ENCODE peak calls at places on chromosomes 7 and 10, in seven cellular contexts. G, Y, M, A, V, W and O are unnamed samples.

GRCh38 chr10:86286591-86287421 is 79.8 kb downstream of the GRID1 start:
- DNase-seq in G (peak), Y (no peak), M (no peak), A (no peak), V (no peak), W (no peak), O (no peak)

GRCh38 chr10:34228066-34228465 is 587.0 kb downstream of the PARD3 start:
- DNase-seq in G (no peak), Y (no peak), M (no peak), A (no peak), V (no peak), W (no peak), O (no peak)

GRCh38 chr7:96219382-96220130 is 102.3 kb downstream of the SLC25A13 start:
- DNase-seq in G (peak), Y (no peak), M (no peak), A (no peak), V (no peak), W (no peak), O (no peak)

GRCh38 chr7:84497873-84498272 is 303.3 kb upstream of the SEMA3A start:
- DNase-seq in G (no peak), Y (no peak), M (no peak), A (no peak), V (no peak), W (no peak), O (no peak)

GRCh38 chr7:148327379-148327778 is 263.2 kb upstream of the C7orf33 start:
- DNase-seq in G (no peak), Y (no peak), M (no peak), A (no peak), V (peak), W (no peak), O (no peak)

GRCh38 chr10:75585294-75585693 is 153.9 kb downstream of the LRMDA start:
- DNase-seq in G (no peak), Y (no peak), M (no peak), A (no peak), V (no peak), W (no peak), O (no peak)

GRCh38 chr10:70476249-70477035 is 2.1 kb upstream of the PALD1 start:
- DNase-seq in G (no peak), Y (no peak), M (no peak), A (no peak), V (no peak), W (no peak), O (no peak)

GRCh38 chr7:37371755-37372154 is 76.9 kb downstream of the ELMO1 start:
- DNase-seq in G (no peak), Y (no peak), M (no peak), A (no peak), V (no peak), W (no peak), O (no peak)

GRCh38 chr7:84271550-84271949 is 77.0 kb upstream of the SEMA3A start:
- DNase-seq in G (no peak), Y (no peak), M (no peak), A (no peak), V (no peak), W (no peak), O (no peak)

GRCh38 chr7:77693830-77694583 is 2.3 kb upstream of the RSBN1L start:
- DNase-seq in G (no peak), Y (no peak), M (no peak), A (no peak), V (no peak), W (no peak), O (no peak)

GRCh38 chr7:29375641-29376562 is 181.3 kb downstream of the CHN2 start:
- DNase-seq in G (no peak), Y (no peak), M (no peak), A (no peak), V (peak), W (no peak), O (no peak)

GRCh38 chr7:128923411-128923800 is 12.9 kb upstream of the KCP start:
- DNase-seq in G (no peak), Y (no peak), M (no peak), A (no peak), V (no peak), W (no peak), O (no peak)

GRCh38 chr7:99141334-99141733 is 2.6 kb downstream of the SMURF1 start:
- DNase-seq in G (no peak), Y (no peak), M (no peak), A (no peak), V (no peak), W (no peak), O (no peak)

GRCh38 chr7:153017197-153017596 is 257.6 kb downstream of the ACTR3B start:
- DNase-seq in G (no peak), Y (no peak), M (no peak), A (no peak), V (no peak), W (no peak), O (no peak)

GRCh38 chr10:130403153-130403890 is 267.1 kb downstream of the GLRX3 start:
- DNase-seq in G (peak), Y (no peak), M (no peak), A (no peak), V (no peak), W (no peak), O (no peak)

GRCh38 chr10:27413387-27413786 is 90.7 kb upstream of the RAB18 start:
- DNase-seq in G (no peak), Y (no peak), M (no peak), A (no peak), V (no peak), W (no peak), O (no peak)

GRCh38 chr10:47042815-47043750 is 131.9 kb downstream of the PTPN20 start:
- DNase-seq in G (no peak), Y (no peak), M (no peak), A (no peak), V (no peak), W (no peak), O (no peak)

GRCh38 chr7:50739744-50740455 is 42.8 kb downstream of the GRB10 start:
- DNase-seq in G (no peak), Y (no peak), M (no peak), A (no peak), V (no peak), W (no peak), O (no peak)

GRCh38 chr7:22346383-22347107 is 10.4 kb downstream of the RAPGEF5 start:
- DNase-seq in G (no peak), Y (no peak), M (no peak), A (no peak), V (peak), W (no peak), O (no peak)

GRCh38 chr7:77565917-77566316 is 28.8 kb downstream of the PTPN12 start:
- DNase-seq in G (no peak), Y (no peak), M (no peak), A (no peak), V (no peak), W (no peak), O (no peak)

GRCh38 chr7:96422388-96422787 is 100.5 kb upstream of the SLC25A13 start:
- DNase-seq in G (no peak), Y (no peak), M (no peak), A (no peak), V (no peak), W (no peak), O (no peak)

GRCh38 chr10:1011696-1012095 is 14.0 kb downstream of the IDI2 start:
- DNase-seq in G (no peak), Y (no peak), M (no peak), A (no peak), V (no peak), W (no peak), O (no peak)

GRCh38 chr10:34112431-34112830 is 702.7 kb downstream of the PARD3 start:
- DNase-seq in G (no peak), Y (no peak), M (no peak), A (no peak), V (no peak), W (no peak), O (no peak)

GRCh38 chr10:112536663-112537062 is 89.6 kb downstream of the VTI1A start:
- DNase-seq in G (no peak), Y (no peak), M (no peak), A (no peak), V (no peak), W (no peak), O (no peak)

GRCh38 chr10:97080051-97080776 is 105.5 kb downstream of the SLIT1 start:
- DNase-seq in G (no peak), Y (no peak), M (no peak), A (no peak), V (no peak), W (no peak), O (no peak)

GRCh38 chr10:75716506-75716905 is 285.1 kb downstream of the LRMDA start:
- DNase-seq in G (no peak), Y (no peak), M (no peak), A (no peak), V (no peak), W (no peak), O (no peak)

GRCh38 chr7:135976312-135977019 is 693 bp downstream of the MTPN start:
- DNase-seq in G (peak), Y (peak), M (no peak), A (peak), V (peak), W (no peak), O (peak)

GRCh38 chr7:30222519-30223213 is 61.7 kb upstream of the ZNRF2 start:
- DNase-seq in G (no peak), Y (no peak), M (no peak), A (no peak), V (no peak), W (no peak), O (no peak)

GRCh38 chr10:132676193-132676891 is 109.6 kb downstream of the NKX6-2 start:
- DNase-seq in G (no peak), Y (no peak), M (no peak), A (no peak), V (peak), W (no peak), O (no peak)

GRCh38 chr7:56079450-56080185 is 13.1 kb downstream of the PHKG1 start:
- DNase-seq in G (peak), Y (no peak), M (no peak), A (no peak), V (peak), W (no peak), O (no peak)

GRCh38 chr7:40646717-40647116 is 511.9 kb downstream of the SUGCT start:
- DNase-seq in G (no peak), Y (no peak), M (no peak), A (no peak), V (no peak), W (no peak), O (no peak)

GRCh38 chr7:89029864-89030263 is 234.3 kb upstream of the TEX47 start:
- DNase-seq in G (no peak), Y (no peak), M (no peak), A (no peak), V (no peak), W (no peak), O (no peak)

GRCh38 chr10:25405871-25406270 is 231.1 kb downstream of the GPR158 start:
- DNase-seq in G (no peak), Y (no peak), M (no peak), A (no peak), V (no peak), W (no peak), O (no peak)

GRCh38 chr7:108253275-108254044 is 123.3 kb upstream of the LAMB4 start:
- DNase-seq in G (no peak), Y (no peak), M (no peak), A (no peak), V (no peak), W (no peak), O (no peak)

GRCh38 chr7:157574120-157574519 is 237.3 kb downstream of the DNAJB6 start:
- DNase-seq in G (no peak), Y (no peak), M (no peak), A (no peak), V (no peak), W (no peak), O (no peak)

GRCh38 chr10:30804478-30805055 is 175.0 kb upstream of the LYZL2 start:
- DNase-seq in G (no peak), Y (no peak), M (no peak), A (no peak), V (no peak), W (no peak), O (no peak)

GRCh38 chr10:48523212-48523819 is 81.6 kb downstream of the ARHGAP22 start:
- DNase-seq in G (peak), Y (no peak), M (no peak), A (peak), V (no peak), W (no peak), O (no peak)

GRCh38 chr7:151309306-151309705 is 32.3 kb upstream of the NUB1 start:
- DNase-seq in G (no peak), Y (no peak), M (no peak), A (no peak), V (no peak), W (no peak), O (no peak)

GRCh38 chr7:1993776-1994740 is 238.7 kb downstream of the MAD1L1 start:
- DNase-seq in G (no peak), Y (no peak), M (no peak), A (no peak), V (no peak), W (no peak), O (no peak)

DNA sequence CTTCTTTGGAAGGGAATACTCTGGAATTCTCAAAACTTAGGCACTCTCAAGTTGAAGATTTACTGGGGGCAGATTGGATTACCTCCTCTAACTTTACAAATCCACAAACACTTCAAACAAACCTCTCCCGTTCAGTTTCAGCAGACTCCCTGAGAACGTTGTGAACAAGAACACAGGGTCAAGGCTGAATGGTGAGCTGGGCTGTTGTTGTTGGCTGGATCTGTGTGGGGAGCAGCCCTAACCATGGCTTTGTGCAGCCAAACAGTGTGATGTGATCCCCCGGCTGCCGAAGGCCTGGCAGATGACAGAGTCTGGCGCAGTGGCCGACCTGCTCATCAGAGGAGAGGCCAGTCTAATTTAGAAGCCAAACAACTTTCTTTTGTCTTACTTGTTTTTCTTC is 93.1 kb downstream of the BMPER start:
- DNase-seq in G (no peak), Y (no peak), M (no peak), A (no peak), V (peak), W (no peak), O (no peak)
- TF ChIP-seq POLR2AphosphoS5 in G (no peak), Y (no peak), M (no peak), A (no peak), V (no peak), W (no peak), O (no peak)

GRCh38 chr7:7256731-7257274 is 74.5 kb downstream of the C1GALT1 start:
- DNase-seq in G (peak), Y (no peak), M (no peak), A (no peak), V (no peak), W (no peak), O (no peak)

GRCh38 chr7:7254908-7255307 is 72.6 kb downstream of the C1GALT1 start:
- DNase-seq in G (no peak), Y (no peak), M (no peak), A (no peak), V (peak), W (no peak), O (no peak)

GRCh38 chr7:7261863-7262262 is 79.5 kb downstream of the C1GALT1 start:
- DNase-seq in G (no peak), Y (no peak), M (no peak), A (no peak), V (no peak), W (no peak), O (no peak)

GRCh38 chr7:7254319-7254718 is 72.0 kb downstream of the C1GALT1 start:
- DNase-seq in G (no peak), Y (no peak), M (no peak), A (no peak), V (no peak), W (no peak), O (no peak)

DNA sequence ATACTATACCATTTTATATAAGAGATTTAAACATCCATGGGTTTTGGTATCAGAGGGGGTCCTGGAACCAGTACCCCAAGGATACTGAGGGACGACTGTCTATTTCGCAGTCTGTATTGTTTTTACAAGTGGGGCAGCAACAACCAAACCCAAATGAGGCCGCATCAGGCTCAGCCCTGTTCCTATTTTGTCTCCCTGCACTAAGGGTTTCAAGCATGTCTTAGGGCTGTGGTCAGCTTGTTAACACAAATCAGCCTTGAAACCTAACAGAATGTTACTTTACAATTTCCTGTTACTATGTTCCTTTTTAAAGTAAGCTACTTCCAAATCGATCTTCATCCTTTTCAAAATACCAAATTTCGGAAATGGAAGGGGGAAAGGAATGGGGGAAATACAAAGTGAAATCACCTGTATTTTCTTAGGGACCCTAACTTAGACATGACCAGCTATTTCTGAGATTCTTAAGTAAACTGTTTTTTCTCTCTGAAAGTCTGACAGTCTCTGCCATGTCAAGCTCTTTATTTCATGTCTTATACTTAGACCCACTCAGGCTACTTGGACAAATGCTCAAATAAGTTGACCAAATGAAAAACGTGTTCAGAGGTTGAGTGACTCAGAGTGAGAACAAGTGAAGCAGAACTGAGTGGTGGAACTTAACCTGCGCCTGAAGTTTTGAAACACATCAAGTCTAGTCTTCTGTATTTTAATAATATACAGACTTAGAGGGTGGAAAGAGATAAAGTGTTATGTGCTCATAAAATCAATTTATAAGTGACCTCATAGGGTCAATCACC is 75.8 kb downstream of the C1GALT1 start:
- DNase-seq in G (no peak), Y (no peak), M (peak), A (no peak), V (no peak), W (peak), O (peak)
- TF ChIP-seq TAF1 in G (no peak), Y (no peak), M (no peak), A (no peak), V (no peak), W (no peak), O (no peak)

DNA sequence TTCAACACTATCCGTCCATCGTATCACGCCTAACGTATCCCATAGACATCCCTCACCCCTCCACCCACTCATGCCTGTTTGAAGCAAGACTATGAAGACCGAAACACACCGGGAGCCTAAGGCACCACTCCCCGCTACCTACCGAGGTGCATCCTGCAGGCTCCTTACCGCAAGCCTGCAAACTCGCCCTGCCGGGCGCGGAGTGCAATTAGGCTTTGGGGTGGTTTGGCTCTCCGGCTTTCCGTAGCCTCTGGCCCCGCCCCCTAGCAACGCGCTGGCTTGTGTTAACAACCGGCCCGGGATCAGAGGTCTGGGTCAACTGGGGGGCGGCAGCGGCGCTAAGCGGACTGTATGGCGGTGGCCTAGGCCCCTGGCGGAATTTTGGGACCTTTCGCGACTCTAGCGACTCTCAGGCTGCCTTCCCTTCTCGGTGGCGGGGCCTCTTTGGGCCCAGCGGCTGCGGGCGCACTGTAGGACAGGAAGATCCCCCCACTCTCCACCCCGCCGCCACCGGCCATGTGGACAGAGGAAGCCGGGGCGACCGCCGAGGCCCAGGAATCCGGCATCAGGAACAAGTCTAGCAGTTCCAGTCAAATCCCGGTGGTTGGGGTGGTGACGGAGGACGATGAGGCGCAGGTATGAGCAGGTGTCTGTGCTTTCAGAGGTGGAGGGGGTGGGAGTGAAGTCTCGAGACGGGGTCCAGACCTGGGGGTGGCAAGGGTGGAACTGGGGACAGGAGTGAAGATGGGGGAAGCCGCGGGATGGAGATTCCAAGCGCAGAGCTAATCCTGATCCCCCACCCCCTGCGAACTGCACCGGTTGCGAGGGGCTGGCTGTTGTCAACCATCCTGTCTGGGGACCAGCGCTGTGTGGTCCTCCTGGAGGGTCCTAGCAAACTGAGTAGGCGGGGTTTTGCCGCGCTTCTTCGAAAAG is at the start of gene CFAP69:
- DNase-seq in G (peak), Y (peak), M (peak), A (peak), V (peak), W (peak), O (peak)
- TF ChIP-seq POLR2AphosphoS5 in G (peak), Y (no peak), M (no peak), A (peak), V (peak), W (no peak), O (no peak)

GRCh38 chr10:115975506-115975905 is 297.5 kb downstream of the GFRA1 start:
- DNase-seq in G (no peak), Y (no peak), M (no peak), A (no peak), V (no peak), W (no peak), O (no peak)
- TF ChIP-seq TAF1 in G (no peak), Y (no peak), M (no peak), A (no peak), V (no peak), W (no peak), O (no peak)

GRCh38 chr10:58952747-58953466 is 223.5 kb upstream of the PHYHIPL start:
- DNase-seq in G (peak), Y (no peak), M (no peak), A (peak), V (peak), W (peak), O (no peak)
- TF ChIP-seq POLR2AphosphoS5 in G (no peak), Y (no peak), M (no peak), A (no peak), V (no peak), W (no peak), O (no peak)